ENCODE peak calls at places on chromosomes 1 and 21, in four cellular contexts. B is mesendoderm, I is IMR-90, A is neuronal stem cell. Y is an unnamed sample.

GRCh38 chr21:21084179-21084578 is 86.0 kb downstream of the NCAM2 start:
- DNase-seq in B (no peak), I (peak; percentile 38), A (no peak), Y (no peak)

GRCh38 chr21:41929248-41929647 is 24.6 kb downstream of the C2CD2 start:
- DNase-seq in B (no peak), I (no peak), A (no peak), Y (no peak)

GRCh38 chr1:31624354-31625179 is 7.1 kb downstream of the HCRTR1 start:
- DNase-seq in A (no peak), B (no peak), I (no peak), Y (no peak)

GRCh38 chr21:42655797-42656770 is 2.7 kb downstream of the PDE9A start:
- DNase-seq in I (no peak), B (peak; percentile 41), A (no peak), Y (no peak)

GRCh38 chr1:91402023-91402422 is 2.6 kb downstream of the HFM1 start:
- DNase-seq in B (no peak), I (peak; percentile 20), A (no peak), Y (no peak)

GRCh38 chr21:30646904-30647303 is 4.2 kb downstream of the KRTAP20-3 start:
- DNase-seq in B (no peak), I (no peak), A (no peak), Y (no peak)

GRCh38 chr1:84598846-84599741 is 24.9 kb upstream of the CTBS start:
- DNase-seq in B (no peak), I (peak; percentile 90), A (no peak), Y (no peak)

GRCh38 chr1:163106364-163106987 is 37.3 kb downstream of the RGS4 start:
- DNase-seq in I (no peak), A (no peak), B (no peak), Y (no peak)

GRCh38 chr1:153919879-153920852 is 2.6 kb downstream of the GATAD2B start:
- DNase-seq in A (no peak), B (peak; percentile 38), I (peak; percentile 42), Y (no peak)

GRCh38 chr1:57576750-57577149 is 152.9 kb upstream of the DAB1 start:
- DNase-seq in I (no peak), A (no peak), B (no peak), Y (no peak)

GRCh38 chr1:184903111-184903692 is 71.1 kb downstream of the NIBAN1 start:
- DNase-seq in I (no peak), B (no peak), A (no peak), Y (no peak)

GRCh38 chr1:168513656-168514404 is 30.0 kb downstream of the XCL2 start:
- DNase-seq in I (no peak), A (no peak), B (no peak), Y (no peak)

GRCh38 chr1:19348441-19349198 is 36.5 kb downstream of the SLC66A1 start:
- DNase-seq in B (no peak), I (no peak), A (no peak), Y (no peak)

GRCh38 chr1:58780586-58781452 is 3.0 kb downstream of the JUN start:
- DNase-seq in A (no peak), B (peak; percentile 57), I (peak; percentile 16), Y (no peak)

GRCh38 chr1:154741747-154742495 is 128.2 kb downstream of the KCNN3 start:
- DNase-seq in B (peak; percentile 90), I (no peak), A (no peak), Y (peak; percentile 91)

GRCh38 chr1:117161887-117162286 is 40.3 kb upstream of the TRIM45 start:
- DNase-seq in B (no peak), I (no peak), A (no peak), Y (no peak)

GRCh38 chr1:47859092-47859743 is 138.0 kb downstream of the TRABD2B start:
- DNase-seq in I (no peak), B (no peak), A (no peak), Y (no peak)

GRCh38 chr1:148362141-148362929 is 120.8 kb downstream of the PPIAL4G start:
- DNase-seq in I (peak; percentile 16), A (no peak), B (peak; percentile 92), Y (peak; percentile 95)

GRCh38 chr1:67952071-67952470 is 98.4 kb downstream of the DIRAS3 start:
- DNase-seq in B (no peak), A (no peak), I (peak; percentile 56), Y (no peak)

GRCh38 chr1:39671793-39672550 is at the start of gene NT5C1A:
- DNase-seq in A (peak; percentile 31), B (no peak), I (no peak), Y (peak; percentile 41)

GRCh38 chr1:151611288-151611790 is 511 bp upstream of the SNX27 start:
- DNase-seq in I (peak; percentile 58), A (no peak), B (peak; percentile 52), Y (no peak)

GRCh38 chr21:41589131-41589530 is 81.2 kb upstream of the TMPRSS2 start:
- DNase-seq in A (no peak), I (no peak), B (peak; percentile 26), Y (no peak)

GRCh38 chr1:230548997-230549396 is 93.3 kb upstream of the COG2 start:
- DNase-seq in B (no peak), A (no peak), I (no peak), Y (no peak)

GRCh38 chr1:24694380-24694843 is 50.8 kb upstream of the CLIC4 start:
- DNase-seq in B (no peak), A (no peak), I (peak; percentile 53), Y (no peak)

GRCh38 chr1:234916840-234917239 is 211.8 kb downstream of the TOMM20 start:
- DNase-seq in I (no peak), B (no peak), A (no peak), Y (no peak)

GRCh38 chr1:211485480-211485857 is 6.5 kb downstream of the RD3 start:
- DNase-seq in I (no peak), B (no peak), A (no peak), Y (no peak)

DNA sequence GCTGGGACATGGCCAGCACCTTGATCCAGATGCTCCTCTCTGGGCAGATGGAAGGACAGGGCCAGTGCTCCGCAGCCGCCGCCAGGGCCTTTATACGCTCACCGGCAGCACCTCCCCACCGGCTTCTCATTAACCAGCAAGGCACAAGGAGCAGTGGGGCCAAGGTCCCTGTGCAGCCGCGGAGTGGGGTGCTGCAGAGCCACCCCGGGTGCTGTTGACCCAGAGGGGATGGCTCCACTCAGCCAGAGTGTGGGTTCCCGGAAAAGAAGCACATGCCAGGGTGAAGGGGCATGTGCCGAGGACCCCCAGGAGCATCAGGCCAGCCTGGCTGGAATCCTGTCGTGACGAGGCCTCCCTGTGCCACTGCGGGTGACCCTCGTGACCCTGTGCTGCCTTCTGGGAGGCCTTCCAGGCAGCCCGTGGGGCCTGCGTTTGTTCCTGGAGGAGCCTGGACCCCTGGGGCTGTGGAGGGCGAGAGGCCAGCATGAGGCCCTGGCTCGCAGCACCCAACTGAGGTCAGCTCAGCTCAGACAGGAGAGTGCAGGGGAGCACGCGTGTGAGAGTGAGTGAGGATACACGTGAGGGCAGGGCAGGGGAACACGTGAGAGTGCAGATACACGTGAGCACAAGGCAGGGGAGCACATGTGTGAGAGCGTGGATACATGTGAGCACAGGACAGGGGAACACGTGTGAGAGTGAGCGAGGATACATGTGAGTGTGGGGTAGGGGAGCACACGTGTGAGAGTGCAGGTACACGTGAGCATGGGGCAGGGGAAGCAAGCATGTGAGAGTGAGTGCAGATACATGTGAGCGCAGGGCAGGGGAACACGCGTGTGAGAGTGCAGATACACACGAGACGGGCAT is at the start of gene FTCD:
- DNase-seq in B (no peak), I (no peak), A (no peak), Y (peak; percentile 27)
- H3K23ac ChIP-seq in B (no peak within 1 kb of the TSS), I (no peak within 1 kb of the TSS), A (peak within 1 kb of the TSS; percentile 50), Y (no peak within 1 kb of the TSS)

GRCh38 chr21:38924954-38925353 is 119.2 kb downstream of the ETS2 start:
- DNase-seq in I (no peak), A (no peak), B (no peak), Y (no peak)
- H2BK120ac ChIP-seq in I (peak overlapping the region; percentile 97), A (no peak overlapping the region), B (no peak overlapping the region), Y (no peak overlapping the region)

DNA sequence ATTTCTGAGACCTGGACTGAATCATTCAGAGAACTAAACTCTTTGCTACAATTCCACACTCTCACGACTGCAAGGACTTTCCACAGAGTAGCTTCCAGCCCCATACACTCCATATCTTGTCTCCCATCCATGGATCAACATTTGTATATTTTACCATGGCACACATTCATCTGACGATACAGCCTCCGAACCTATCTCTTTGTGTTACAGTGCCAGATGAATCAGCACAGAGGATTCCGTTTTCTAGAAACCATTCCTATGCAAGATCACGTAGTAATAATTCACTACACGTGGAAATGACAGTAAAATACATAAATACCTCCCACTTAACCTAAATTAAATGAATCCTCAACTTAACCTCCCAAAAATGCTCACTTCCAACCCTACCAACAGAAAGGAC is 110.0 kb upstream of the PRDX6 start:
- DNase-seq in B (no peak), A (no peak), I (peak; percentile 14), Y (no peak)
- H3K23ac ChIP-seq in B (no peak overlapping the region), A (no peak overlapping the region), I (no peak overlapping the region), Y (no peak overlapping the region)

DNA sequence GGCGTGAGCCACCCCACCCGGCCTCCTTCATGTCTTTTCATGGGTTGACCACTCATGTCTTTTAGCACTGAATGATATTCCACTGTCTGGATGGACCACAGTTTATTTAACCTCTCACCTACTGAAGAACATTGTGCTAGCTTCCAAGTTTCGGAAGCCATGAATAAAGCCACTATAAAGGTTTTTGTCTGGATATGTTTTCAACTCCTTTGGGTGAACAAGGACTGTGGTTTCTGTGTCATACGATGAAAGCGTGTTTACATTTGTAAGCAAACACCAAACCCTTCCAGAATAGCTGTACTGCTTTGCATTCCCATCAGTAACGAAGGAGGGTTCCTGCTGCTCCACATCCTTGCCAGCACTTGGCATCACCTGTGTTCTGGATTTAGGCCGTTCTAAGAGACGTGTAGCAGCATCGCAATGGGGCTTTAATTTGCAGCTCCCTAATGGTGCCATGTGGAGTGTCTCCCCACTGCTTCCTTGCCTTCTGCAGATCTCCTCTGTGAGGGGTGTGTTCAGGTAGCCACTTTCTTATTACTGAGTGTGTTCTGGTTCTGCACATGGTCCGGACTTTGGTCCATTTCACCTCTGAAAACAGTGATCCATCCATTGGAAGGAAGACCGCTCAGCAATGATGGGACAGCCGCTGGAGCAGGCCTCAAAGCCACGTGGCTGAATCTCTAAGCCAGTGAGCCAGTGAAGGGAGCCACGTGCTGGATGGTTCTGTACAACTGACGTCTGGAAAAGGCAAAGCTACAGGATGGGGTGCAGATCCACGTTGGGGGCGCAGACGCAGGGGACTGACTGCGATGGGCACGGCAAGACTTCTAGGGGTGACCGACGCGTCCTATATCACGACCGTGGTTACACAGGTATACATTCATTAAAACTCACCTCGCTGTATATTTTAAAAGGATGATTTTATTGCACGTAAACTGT is 10.4 kb upstream of the ARHGEF16 start:
- DNase-seq in B (no peak), I (peak; percentile 1), A (no peak), Y (no peak)
- H2BK120ac ChIP-seq in B (no peak overlapping the region), I (no peak overlapping the region), A (no peak overlapping the region), Y (no peak overlapping the region)

GRCh38 chr1:35557118-35557610 is at the start of gene KIAA0319L:
- DNase-seq in A (no peak), I (peak; percentile 37), B (no peak), Y (peak; percentile 93)
- H3K23ac ChIP-seq in A (peak within 1 kb of the TSS; percentile 99), I (peak within 1 kb of the TSS; percentile 98), B (no peak within 1 kb of the TSS), Y (no peak within 1 kb of the TSS)

GRCh38 chr1:118302145-118302544 is 117.1 kb upstream of the SPAG17 start:
- DNase-seq in I (no peak), A (no peak), B (no peak), Y (no peak)
- H2BK120ac ChIP-seq in I (no peak overlapping the region), A (no peak overlapping the region), B (no peak overlapping the region), Y (no peak overlapping the region)

GRCh38 chr1:244864253-244865027 is at the start of gene HNRNPU:
- DNase-seq in I (peak; percentile 97), A (peak; percentile 94), B (peak; percentile 98), Y (peak; percentile 96)
- H3K23ac ChIP-seq in I (peak within 1 kb of the TSS; percentile 97), A (peak within 1 kb of the TSS; percentile 100), B (peak within 1 kb of the TSS; percentile 98), Y (no peak within 1 kb of the TSS)